ENCODE peak calls at places on chromosomes 16 and 17, in ten cellular contexts. L is caudate nucleus, J is ureter, H is H4, Y is NCI-H510A treated with DMSO at 0.1 percent for 48 hours, C is endothelial cell, G is mesothelial cell of epicardium, S is activated gamma-delta T cell treated with Interleukin-2 at 50 U/mL for 16 hours, Z is C1 segment of cervical spinal cord, R is EL. Q is an unnamed sample.
A peak's percentile ranks its signal among the peaks of the same experiment; 100 is the strongest.

GRCh38 chr16:8776193-8776592 is 21.2 kb downstream of the TMEM186 start:
- DNase-seq in L (no peak), C (no peak), G (no peak), Z (no peak), Y (no peak), H (no peak), R (no peak), S (no peak), J (peak; percentile 83), Q (no peak)

GRCh38 chr17:60165223-60165622 is 15.4 kb downstream of the CA4 start:
- DNase-seq in G (no peak), R (no peak), Z (no peak), Y (no peak), L (no peak), J (no peak), C (no peak), H (no peak), S (no peak), Q (no peak)

GRCh38 chr16:19008245-19008644 is 24.5 kb downstream of the TMC7 start:
- DNase-seq in G (no peak), Y (no peak), S (no peak), J (no peak), L (no peak), Z (no peak), H (peak; percentile 49), C (no peak), R (peak; percentile 84), Q (no peak)

GRCh38 chr17:47934856-47935255 is 6.5 kb upstream of the PNPO start:
- DNase-seq in Y (no peak), Z (no peak), G (no peak), R (peak; percentile 59), J (no peak), L (no peak), H (no peak), C (no peak), S (no peak), Q (no peak)

GRCh38 chr17:65027305-65027704 is 29.2 kb downstream of the GNA13 start:
- DNase-seq in C (peak; percentile 33), S (peak; percentile 33), Z (no peak), L (no peak), H (peak; percentile 77), Y (no peak), R (peak; percentile 79), G (no peak), J (no peak), Q (no peak)

GRCh38 chr16:68800257-68800875 is 43.0 kb upstream of the TANGO6 start:
- DNase-seq in C (peak; percentile 72), L (peak; percentile 16), H (peak; percentile 67), R (peak; percentile 84), G (peak; percentile 79), Y (peak; percentile 85), S (peak; percentile 48), Z (peak; percentile 25), J (peak; percentile 79), Q (peak; percentile 59)

GRCh38 chr17:82619641-82620040 is 28.6 kb downstream of the WDR45B start:
- DNase-seq in Y (no peak), H (no peak), R (no peak), G (no peak), Z (no peak), S (no peak), C (no peak), L (no peak), J (no peak), Q (no peak)

GRCh38 chr16:11619327-11619851 is 32.7 kb upstream of the LITAF start:
- DNase-seq in G (no peak), J (no peak), Z (no peak), C (no peak), H (peak; percentile 85), S (peak; percentile 34), L (no peak), Y (no peak), R (no peak), Q (no peak)

GRCh38 chr16:57260294-57260929 is 15.4 kb downstream of the ARL2BP start:
- DNase-seq in Y (no peak), L (peak; percentile 74), G (no peak), S (peak; percentile 23), H (peak; percentile 42), R (peak; percentile 66), Z (peak; percentile 59), J (no peak), C (peak; percentile 27), Q (no peak)

GRCh38 chr17:9837551-9838471 is 12.1 kb downstream of the GLP2R start:
- DNase-seq in S (no peak), Z (no peak), H (peak; percentile 75), L (no peak), J (no peak), C (no peak), R (peak; percentile 93), G (no peak), Y (no peak), Q (no peak)

GRCh38 chr17:46167826-46168569 is 25.2 kb downstream of the KANSL1 start:
- DNase-seq in S (no peak), C (no peak), G (no peak), L (no peak), R (peak; percentile 88), Z (no peak), H (no peak), J (no peak), Y (no peak), Q (no peak)

GRCh38 chr16:89924298-89924924 is 1.3 kb downstream of the TUBB3 start:
- DNase-seq in C (peak; percentile 47), R (peak; percentile 45), Z (peak; percentile 16), H (peak; percentile 55), Y (no peak), J (peak; percentile 57), G (peak; percentile 64), S (no peak), L (peak; percentile 25), Q (no peak)

GRCh38 chr17:72095316-72095715 is 25.5 kb upstream of the SOX9 start:
- DNase-seq in Y (no peak), C (no peak), S (no peak), J (no peak), G (no peak), L (no peak), Z (no peak), R (no peak), H (no peak), Q (no peak)

GRCh38 chr17:31224366-31224765 is 72.7 kb downstream of the OMG start:
- DNase-seq in J (no peak), H (no peak), S (no peak), G (no peak), R (peak; percentile 19), C (no peak), L (no peak), Z (no peak), Y (no peak), Q (no peak)

GRCh38 chr17:2198917-2199316 is 104.7 kb downstream of the SMG6 start:
- DNase-seq in G (no peak), H (no peak), S (no peak), L (no peak), J (no peak), Y (no peak), R (peak; percentile 87), C (no peak), Z (no peak), Q (no peak)

GRCh38 chr16:65745-66144 is 6.7 kb downstream of the RHBDF1 start:
- DNase-seq in S (peak; percentile 85), L (peak; percentile 50), Z (peak; percentile 78), G (peak; percentile 89), C (peak; percentile 92), J (peak; percentile 86), R (peak; percentile 72), H (peak; percentile 65), Y (peak; percentile 46), Q (peak; percentile 80)

GRCh38 chr17:12055889-12056288 is 35.2 kb downstream of the MAP2K4 start:
- DNase-seq in Y (no peak), G (no peak), Z (no peak), H (no peak), R (no peak), C (no peak), S (no peak), J (no peak), L (no peak), Q (no peak)

GRCh38 chr17:66466933-66467367 is 164.5 kb downstream of the PRKCA start:
- DNase-seq in G (no peak), Z (no peak), H (peak; percentile 100), S (no peak), R (peak; percentile 100), L (no peak), J (no peak), C (no peak), Y (no peak), Q (no peak)

GRCh38 chr17:5049314-5049819 is 14.1 kb upstream of the SLC52A1 start:
- DNase-seq in Z (no peak), J (no peak), Y (no peak), C (no peak), L (no peak), R (no peak), S (peak; percentile 75), H (no peak), G (no peak), Q (peak; percentile 44)

GRCh38 chr17:51351890-51352289 is 91.5 kb downstream of the UTP18 start:
- DNase-seq in Y (no peak), G (no peak), H (no peak), J (no peak), S (no peak), R (no peak), Z (no peak), L (no peak), C (no peak), Q (peak; percentile 44)

GRCh38 chr17:7113273-7114071 is 1.1 kb downstream of the ASGR2 start:
- DNase-seq in R (no peak), Z (no peak), G (no peak), L (no peak), J (no peak), H (no peak), Y (no peak), S (no peak), C (no peak), Q (no peak)

GRCh38 chr17:80501739-80502577 is 25.6 kb upstream of the NPTX1 start:
- DNase-seq in J (no peak), R (peak; percentile 87), L (peak; percentile 32), G (no peak), S (no peak), Y (peak; percentile 70), Z (no peak), C (no peak), H (peak; percentile 81), Q (peak; percentile 29)

GRCh38 chr17:43943769-43944418 is 1.6 kb upstream of the PPY start:
- DNase-seq in G (peak; percentile 87), H (peak; percentile 69), R (peak; percentile 75), S (peak; percentile 76), J (peak; percentile 86), L (peak; percentile 61), C (peak; percentile 90), Z (peak; percentile 56), Y (peak; percentile 65), Q (peak; percentile 80)

GRCh38 chr16:84360170-84360569 is 8.2 kb upstream of the ATP2C2 start:
- DNase-seq in Z (no peak), L (no peak), Y (no peak), S (no peak), R (peak; percentile 8), G (no peak), H (peak; percentile 67), C (no peak), J (no peak), Q (no peak)

GRCh38 chr17:74892013-74892841 is 1.2 kb downstream of the FADS6 start:
- DNase-seq in G (no peak), Y (peak; percentile 11), Z (no peak), J (no peak), H (no peak), L (no peak), R (no peak), C (no peak), S (no peak), Q (no peak)

Q was measured in mucosa of gallbladder.